ENCODE peak calls at places on chromosomes 2 and 18, in nine cellular contexts. One of them, this sample, is unnamed.
A peak's percentile ranks its signal among the peaks of the same experiment; 100 is the strongest.

GRCh38 chr18:45621068-45621511 is 5.8 kb downstream of the SLC14A2 start:
- DNase-seq in A172: no peak
- DNase-seq in frontal cortex: peak; percentile 8
- DNase-seq in Ammon's horn: peak; percentile 63
- DNase-seq in stimulated activated CD4-positive, alpha-beta T cell treated with anti-CD3 and anti-CD28 coated beads, Interleukin-4, amount 100 ng/mL, for 4 hours: peak; percentile 16
- DNase-seq in lung: no peak
- DNase-seq in stimulated activated naive CD8-positive, alpha-beta T cell treated with anti-CD3 and anti-CD28 coated beads, Interleukin-15, Interleukin-2, amounts not matched to agents 100 U/mL and 50 U/mL, for 24 hours: peak; percentile 32
- DNase-seq in WERI-Rb-1: peak; percentile 37
- DNase-seq in NCI-H1105: peak; percentile 46
- DNase-seq in this sample: no peak

GRCh38 chr2:22957441-22957840 is 427.5 kb upstream of the KLHL29 start:
- DNase-seq in NCI-H1105: no peak
- DNase-seq in frontal cortex: no peak
- DNase-seq in stimulated activated CD4-positive, alpha-beta T cell treated with anti-CD3 and anti-CD28 coated beads, Interleukin-4, amount 100 ng/mL, for 4 hours: no peak
- DNase-seq in Ammon's horn: no peak
- DNase-seq in lung: no peak
- DNase-seq in stimulated activated naive CD8-positive, alpha-beta T cell treated with anti-CD3 and anti-CD28 coated beads, Interleukin-15, Interleukin-2, amounts not matched to agents 100 U/mL and 50 U/mL, for 24 hours: no peak
- DNase-seq in A172: no peak
- DNase-seq in WERI-Rb-1: no peak
- DNase-seq in this sample: no peak

GRCh38 chr18:2617974-2618373 is 37.6 kb upstream of the SMCHD1 start:
- DNase-seq in stimulated activated naive CD8-positive, alpha-beta T cell treated with anti-CD3 and anti-CD28 coated beads, Interleukin-15, Interleukin-2, amounts not matched to agents 100 U/mL and 50 U/mL, for 24 hours: no peak
- DNase-seq in lung: no peak
- DNase-seq in NCI-H1105: no peak
- DNase-seq in stimulated activated CD4-positive, alpha-beta T cell treated with anti-CD3 and anti-CD28 coated beads, Interleukin-4, amount 100 ng/mL, for 4 hours: no peak
- DNase-seq in A172: no peak
- DNase-seq in WERI-Rb-1: no peak
- DNase-seq in frontal cortex: no peak
- DNase-seq in Ammon's horn: no peak
- DNase-seq in this sample: no peak

GRCh38 chr2:67318966-67319590 is 78.1 kb upstream of the ETAA1 start:
- DNase-seq in WERI-Rb-1: no peak
- DNase-seq in Ammon's horn: no peak
- DNase-seq in A172: peak; percentile 77
- DNase-seq in stimulated activated naive CD8-positive, alpha-beta T cell treated with anti-CD3 and anti-CD28 coated beads, Interleukin-15, Interleukin-2, amounts not matched to agents 100 U/mL and 50 U/mL, for 24 hours: no peak
- DNase-seq in frontal cortex: no peak
- DNase-seq in NCI-H1105: no peak
- DNase-seq in stimulated activated CD4-positive, alpha-beta T cell treated with anti-CD3 and anti-CD28 coated beads, Interleukin-4, amount 100 ng/mL, for 4 hours: no peak
- DNase-seq in lung: no peak
- DNase-seq in this sample: no peak

GRCh38 chr18:59517446-59518171 is 158.5 kb upstream of the LMAN1 start:
- DNase-seq in WERI-Rb-1: no peak
- DNase-seq in frontal cortex: no peak
- DNase-seq in NCI-H1105: no peak
- DNase-seq in lung: no peak
- DNase-seq in Ammon's horn: no peak
- DNase-seq in A172: no peak
- DNase-seq in stimulated activated naive CD8-positive, alpha-beta T cell treated with anti-CD3 and anti-CD28 coated beads, Interleukin-15, Interleukin-2, amounts not matched to agents 100 U/mL and 50 U/mL, for 24 hours: no peak
- DNase-seq in stimulated activated CD4-positive, alpha-beta T cell treated with anti-CD3 and anti-CD28 coated beads, Interleukin-4, amount 100 ng/mL, for 4 hours: no peak
- DNase-seq in this sample: no peak

GRCh38 chr2:119106301-119106897 is 52.2 kb downstream of the C1QL2 start:
- DNase-seq in WERI-Rb-1: no peak
- DNase-seq in lung: peak; percentile 36
- DNase-seq in A172: peak; percentile 43
- DNase-seq in NCI-H1105: no peak
- DNase-seq in frontal cortex: no peak
- DNase-seq in Ammon's horn: peak; percentile 35
- DNase-seq in stimulated activated naive CD8-positive, alpha-beta T cell treated with anti-CD3 and anti-CD28 coated beads, Interleukin-15, Interleukin-2, amounts not matched to agents 100 U/mL and 50 U/mL, for 24 hours: peak; percentile 57
- DNase-seq in stimulated activated CD4-positive, alpha-beta T cell treated with anti-CD3 and anti-CD28 coated beads, Interleukin-4, amount 100 ng/mL, for 4 hours: peak; percentile 10
- DNase-seq in this sample: no peak

GRCh38 chr2:64609229-64609994 is 44.3 kb downstream of the SERTAD2 start:
- DNase-seq in lung: peak; percentile 50
- DNase-seq in Ammon's horn: peak; percentile 54
- DNase-seq in NCI-H1105: no peak
- DNase-seq in stimulated activated naive CD8-positive, alpha-beta T cell treated with anti-CD3 and anti-CD28 coated beads, Interleukin-15, Interleukin-2, amounts not matched to agents 100 U/mL and 50 U/mL, for 24 hours: peak; percentile 78
- DNase-seq in frontal cortex: peak; percentile 80
- DNase-seq in WERI-Rb-1: no peak
- DNase-seq in stimulated activated CD4-positive, alpha-beta T cell treated with anti-CD3 and anti-CD28 coated beads, Interleukin-4, amount 100 ng/mL, for 4 hours: peak; percentile 70
- DNase-seq in A172: no peak
- DNase-seq in this sample: peak; percentile 13

GRCh38 chr2:10120938-10121574 is 1.5 kb upstream of the RRM2 start:
- DNase-seq in NCI-H1105: no peak
- DNase-seq in Ammon's horn: no peak
- DNase-seq in stimulated activated naive CD8-positive, alpha-beta T cell treated with anti-CD3 and anti-CD28 coated beads, Interleukin-15, Interleukin-2, amounts not matched to agents 100 U/mL and 50 U/mL, for 24 hours: no peak
- DNase-seq in WERI-Rb-1: no peak
- DNase-seq in frontal cortex: no peak
- DNase-seq in A172: no peak
- DNase-seq in lung: no peak
- DNase-seq in stimulated activated CD4-positive, alpha-beta T cell treated with anti-CD3 and anti-CD28 coated beads, Interleukin-4, amount 100 ng/mL, for 4 hours: no peak
- DNase-seq in this sample: no peak

GRCh38 chr2:28538652-28539051 is 42.8 kb downstream of the PLB1 start:
- DNase-seq in lung: no peak
- DNase-seq in stimulated activated CD4-positive, alpha-beta T cell treated with anti-CD3 and anti-CD28 coated beads, Interleukin-4, amount 100 ng/mL, for 4 hours: no peak
- DNase-seq in Ammon's horn: no peak
- DNase-seq in frontal cortex: no peak
- DNase-seq in WERI-Rb-1: no peak
- DNase-seq in NCI-H1105: no peak
- DNase-seq in A172: no peak
- DNase-seq in stimulated activated naive CD8-positive, alpha-beta T cell treated with anti-CD3 and anti-CD28 coated beads, Interleukin-15, Interleukin-2, amounts not matched to agents 100 U/mL and 50 U/mL, for 24 hours: no peak
- DNase-seq in this sample: no peak

GRCh38 chr2:215728504-215729065 is 284.8 kb downstream of the MREG start:
- DNase-seq in NCI-H1105: no peak
- DNase-seq in WERI-Rb-1: no peak
- DNase-seq in lung: peak; percentile 49
- DNase-seq in frontal cortex: no peak
- DNase-seq in stimulated activated CD4-positive, alpha-beta T cell treated with anti-CD3 and anti-CD28 coated beads, Interleukin-4, amount 100 ng/mL, for 4 hours: no peak
- DNase-seq in Ammon's horn: peak; percentile 47
- DNase-seq in stimulated activated naive CD8-positive, alpha-beta T cell treated with anti-CD3 and anti-CD28 coated beads, Interleukin-15, Interleukin-2, amounts not matched to agents 100 U/mL and 50 U/mL, for 24 hours: no peak
- DNase-seq in A172: peak; percentile 18
- DNase-seq in this sample: no peak

GRCh38 chr2:218999021-218999880 is 6.0 kb upstream of the CRYBA2 start:
- DNase-seq in NCI-H1105: no peak
- DNase-seq in frontal cortex: no peak
- DNase-seq in stimulated activated CD4-positive, alpha-beta T cell treated with anti-CD3 and anti-CD28 coated beads, Interleukin-4, amount 100 ng/mL, for 4 hours: no peak
- DNase-seq in stimulated activated naive CD8-positive, alpha-beta T cell treated with anti-CD3 and anti-CD28 coated beads, Interleukin-15, Interleukin-2, amounts not matched to agents 100 U/mL and 50 U/mL, for 24 hours: no peak
- DNase-seq in A172: no peak
- DNase-seq in Ammon's horn: no peak
- DNase-seq in WERI-Rb-1: peak; percentile 96
- DNase-seq in lung: no peak
- DNase-seq in this sample: no peak

GRCh38 chr2:59074071-59074470 is 832.9 kb upstream of the FANCL start:
- DNase-seq in stimulated activated CD4-positive, alpha-beta T cell treated with anti-CD3 and anti-CD28 coated beads, Interleukin-4, amount 100 ng/mL, for 4 hours: no peak
- DNase-seq in stimulated activated naive CD8-positive, alpha-beta T cell treated with anti-CD3 and anti-CD28 coated beads, Interleukin-15, Interleukin-2, amounts not matched to agents 100 U/mL and 50 U/mL, for 24 hours: no peak
- DNase-seq in NCI-H1105: no peak
- DNase-seq in frontal cortex: no peak
- DNase-seq in lung: no peak
- DNase-seq in A172: no peak
- DNase-seq in Ammon's horn: no peak
- DNase-seq in WERI-Rb-1: no peak
- DNase-seq in this sample: no peak

GRCh38 chr2:224122542-224122941 is 83.5 kb upstream of the SERPINE2 start:
- DNase-seq in lung: no peak
- DNase-seq in stimulated activated naive CD8-positive, alpha-beta T cell treated with anti-CD3 and anti-CD28 coated beads, Interleukin-15, Interleukin-2, amounts not matched to agents 100 U/mL and 50 U/mL, for 24 hours: no peak
- DNase-seq in NCI-H1105: no peak
- DNase-seq in stimulated activated CD4-positive, alpha-beta T cell treated with anti-CD3 and anti-CD28 coated beads, Interleukin-4, amount 100 ng/mL, for 4 hours: no peak
- DNase-seq in Ammon's horn: no peak
- DNase-seq in A172: peak; percentile 4
- DNase-seq in WERI-Rb-1: no peak
- DNase-seq in frontal cortex: no peak
- DNase-seq in this sample: no peak

This sample was measured in NCI-H1930.